ENCODE peak calls at places on chromosome 18, in six cellular contexts. R is IMR-90, X is neuronal stem cell, Z is H9, W is H1, A is trophoblast cell. S is an unnamed sample.

GRCh38 chr18:49031511-49032188 is 80.9 kb upstream of the SMAD7 start:
- DNase-seq in R (no peak), X (no peak), Z (no peak), W (peak), A (no peak), S (no peak)

GRCh38 chr18:9732031-9732430 is 23.9 kb downstream of the RAB31 start:
- DNase-seq in R (no peak), X (no peak), Z (no peak), W (no peak), A (no peak), S (no peak)

GRCh38 chr18:79392226-79392625 is 3.5 kb upstream of the NFATC1 start:
- DNase-seq in R (no peak), X (no peak), Z (no peak), W (no peak), A (no peak), S (no peak)

GRCh38 chr18:64134044-64134757 is 14.7 kb downstream of the LINC00305 start:
- DNase-seq in R (no peak), X (peak), Z (peak), W (no peak), A (peak), S (peak)

GRCh38 chr18:80044072-80044471 is 9.8 kb downstream of the RBFA start:
- DNase-seq in R (no peak), X (no peak), Z (no peak), W (no peak), A (no peak), S (no peak)

GRCh38 chr18:24460388-24460787 is at the start of gene HRH4:
- DNase-seq in R (no peak), X (no peak), Z (no peak), W (no peak), A (no peak), S (no peak)

GRCh38 chr18:9466127-9466526 is 9.2 kb upstream of the RALBP1 start:
- DNase-seq in R (no peak), X (no peak), Z (no peak), W (no peak), A (no peak), S (no peak)

GRCh38 chr18:37577051-37577611 is 11.5 kb upstream of the CELF4 start:
- DNase-seq in R (no peak), X (no peak), Z (peak), W (peak), A (no peak), S (no peak)

GRCh38 chr18:74281639-74282358 is 10.0 kb downstream of the CYB5A start:
- DNase-seq in R (no peak), X (no peak), Z (no peak), W (no peak), A (peak), S (peak)

GRCh38 chr18:49016648-49017539 is 66.1 kb upstream of the SMAD7 start:
- DNase-seq in R (peak), X (peak), Z (peak), W (peak), A (peak), S (peak)

GRCh38 chr18:79067611-79068010 is 1.6 kb upstream of the ATP9B start:
- DNase-seq in R (no peak), X (no peak), Z (no peak), W (no peak), A (no peak), S (no peak)

GRCh38 chr18:73007195-73007934 is 139.6 kb upstream of the NETO1 start:
- DNase-seq in R (no peak), X (no peak), Z (no peak), W (no peak), A (no peak), S (no peak)

GRCh38 chr18:52200406-52200805 is 139.6 kb upstream of the DCC start:
- DNase-seq in R (no peak), X (no peak), Z (no peak), W (no peak), A (no peak), S (no peak)

GRCh38 chr18:3440340-3440739 is 9.6 kb upstream of the TGIF1 start:
- DNase-seq in R (no peak), X (no peak), Z (no peak), W (no peak), A (no peak), S (no peak)

GRCh38 chr18:3442894-3443293 is 7.1 kb upstream of the TGIF1 start:
- DNase-seq in R (no peak), X (no peak), Z (no peak), W (no peak), A (no peak), S (no peak)

GRCh38 chr18:3444954-3445353 is 5.0 kb upstream of the TGIF1 start:
- DNase-seq in R (no peak), X (no peak), Z (no peak), W (no peak), A (no peak), S (no peak)

GRCh38 chr18:3447035-3447894 is 2.7 kb upstream of the TGIF1 start:
- DNase-seq in R (peak), X (no peak), Z (peak), W (peak), A (peak), S (peak)

DNA sequence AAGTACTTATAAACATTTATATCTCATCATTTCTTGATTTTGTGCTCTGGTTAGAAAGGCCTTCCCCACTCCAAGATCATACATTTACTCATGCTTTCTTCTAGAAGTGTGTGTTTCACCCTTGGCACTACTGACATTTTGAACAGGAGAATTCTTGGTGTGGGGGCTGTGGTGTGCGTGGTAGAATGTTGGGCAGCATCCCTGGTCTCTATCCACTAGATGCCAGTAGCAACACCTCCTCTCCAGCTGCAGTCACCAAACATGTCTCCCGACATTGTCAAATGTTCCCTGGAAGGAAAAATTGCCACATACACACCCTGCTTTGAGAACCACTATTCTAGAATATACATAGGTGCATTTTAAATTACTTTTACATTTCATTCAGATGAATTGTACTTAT is 8.7 kb upstream of the TGIF1 start:
- DNase-seq in R (no peak), X (no peak), Z (peak), W (no peak), A (peak), S (peak)
- H2AFZ ChIP-seq in R (peak), X (peak), Z (no peak), W (no peak), A (no peak), S (no peak)

DNA sequence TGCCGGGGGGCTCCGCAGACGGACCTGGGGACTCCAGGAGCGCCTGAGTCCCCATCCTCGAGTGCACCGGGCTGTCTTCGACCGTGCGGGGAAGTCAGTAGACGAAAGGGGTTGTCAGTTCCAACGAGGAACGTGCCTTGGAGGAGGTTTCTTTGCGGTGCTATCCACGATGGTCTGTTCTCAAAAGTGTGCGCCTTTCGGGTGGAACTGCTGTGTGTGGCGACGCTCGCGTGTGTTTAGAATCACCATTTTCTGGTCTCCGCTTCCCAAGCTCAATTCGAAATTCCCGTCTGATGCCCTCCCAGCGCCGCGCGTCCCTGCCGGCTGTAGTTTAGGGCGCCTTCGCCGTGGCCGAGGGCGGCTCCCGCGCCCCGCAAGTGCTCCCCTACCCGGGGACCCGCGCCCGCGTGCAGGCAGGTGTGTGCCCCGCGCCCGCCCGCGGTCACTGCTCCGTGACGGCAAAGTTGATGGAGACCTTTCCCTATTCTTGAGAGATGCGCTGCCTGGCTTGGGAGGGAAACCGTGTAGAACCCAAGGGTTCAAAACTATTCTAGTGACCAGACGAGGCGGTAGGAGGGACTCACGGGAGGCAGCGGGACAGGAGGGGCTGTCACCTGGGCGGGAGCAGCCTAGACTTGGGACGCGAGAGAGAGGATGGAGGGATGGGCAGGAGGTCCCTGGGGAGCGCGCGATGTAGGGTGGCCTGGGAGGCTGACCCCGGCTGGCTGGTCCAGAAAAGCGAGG is 959 bp downstream of the DOK6 start:
- DNase-seq in R (peak), X (peak), Z (peak), W (peak), A (no peak), S (peak)
- H3K23ac ChIP-seq in R (peak), X (peak), Z (no peak), W (no peak), A (no peak), S (no peak)

DNA sequence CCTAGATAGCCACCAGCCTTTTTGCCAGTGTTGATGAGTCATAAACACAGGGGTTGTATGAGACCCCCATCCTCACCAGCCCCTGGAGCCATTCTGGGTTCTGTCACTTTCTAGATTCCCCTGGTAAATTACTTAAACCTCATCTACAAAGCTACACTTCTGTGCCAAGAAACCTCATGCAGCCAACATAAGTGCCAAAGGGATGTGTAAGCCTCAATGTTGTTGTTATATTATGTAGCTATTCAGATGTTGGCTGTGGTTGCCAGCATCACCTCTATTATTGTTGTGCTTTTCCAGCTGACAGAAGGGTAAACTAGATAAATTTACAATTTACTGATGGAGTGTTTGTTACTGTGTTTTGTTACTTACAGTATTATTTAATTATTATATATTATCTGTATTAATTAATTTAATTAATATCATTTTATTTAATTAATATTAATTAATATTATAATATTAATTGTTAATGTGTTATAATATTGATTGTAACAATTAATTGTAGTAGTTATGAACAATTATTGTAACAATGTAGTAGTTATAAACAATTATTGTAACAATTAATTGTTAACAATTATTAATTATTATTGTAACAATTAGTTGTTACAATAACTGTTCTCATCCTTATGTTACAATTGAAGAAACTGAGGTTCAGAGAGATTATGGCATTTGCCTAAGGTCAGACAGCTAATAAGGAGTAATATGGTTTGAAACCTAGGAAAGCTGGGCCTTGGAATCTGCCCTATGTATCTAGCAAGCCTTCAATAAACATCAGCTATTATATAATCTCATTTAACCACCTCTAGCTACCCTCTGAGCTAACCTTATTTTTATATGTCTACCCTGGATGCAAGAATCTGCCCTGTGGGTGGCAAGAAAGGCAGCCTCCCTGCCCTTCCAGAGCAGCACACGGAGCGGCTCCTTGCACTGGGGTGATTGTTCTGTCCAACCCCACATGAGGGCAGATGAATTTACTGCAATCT is 36.1 kb downstream of the PSTPIP2 start:
- DNase-seq in R (peak), X (no peak), Z (no peak), W (no peak), A (no peak), S (no peak)
- H2AFZ ChIP-seq in R (no peak), X (no peak), Z (no peak), W (no peak), A (no peak), S (no peak)

GRCh38 chr18:50287441-50288347 is at the start of gene CXXC1:
- DNase-seq in R (peak), X (peak), Z (peak), W (peak), A (peak), S (peak)
- H3K23ac ChIP-seq in R (peak), X (peak), Z (no peak), W (no peak), A (no peak), S (peak)

DNA sequence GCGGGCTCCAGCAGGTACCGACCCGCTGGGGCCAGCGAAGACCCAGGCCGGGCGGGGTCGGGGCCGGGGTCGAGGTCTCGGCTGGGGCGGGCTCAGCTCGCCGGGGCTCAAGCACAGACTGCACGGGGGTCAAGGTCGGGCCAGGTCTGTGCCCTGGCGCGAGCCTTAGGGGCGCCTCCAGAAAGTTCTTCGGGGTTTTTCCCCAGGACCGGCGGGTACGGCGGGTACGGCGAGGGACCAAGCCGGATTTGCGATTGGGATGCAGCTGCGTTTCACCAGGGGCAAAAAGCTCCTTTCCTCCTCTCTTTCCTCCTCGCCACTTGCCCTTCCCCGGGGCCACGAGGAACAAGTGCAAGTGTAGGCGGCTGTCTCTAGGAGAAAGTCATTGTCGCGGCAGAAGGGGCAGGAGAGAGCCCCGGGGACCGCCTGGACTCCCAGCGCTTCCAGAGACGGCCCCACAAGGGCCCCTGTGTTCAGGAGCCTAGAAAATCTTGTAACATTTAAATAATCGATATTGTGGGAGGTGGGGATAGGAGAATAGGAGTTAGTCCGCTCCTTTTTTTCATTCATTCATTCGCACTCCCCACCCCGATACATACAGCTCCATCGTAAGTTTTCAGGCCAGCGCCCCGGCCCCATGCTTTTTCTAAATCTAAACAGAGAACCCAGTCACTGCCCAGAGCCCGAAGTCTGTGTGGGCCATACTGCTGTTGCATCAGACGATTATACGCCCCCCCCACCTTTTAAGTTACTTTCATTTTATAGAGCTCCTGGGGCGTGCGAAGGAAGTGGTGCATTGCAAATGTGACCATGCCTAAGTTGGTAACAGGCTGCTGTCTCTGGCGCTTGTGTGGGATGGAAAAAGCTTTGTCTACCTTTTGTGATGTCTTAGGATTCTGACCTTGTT is 679 bp downstream of the PMAIP1 start:
- DNase-seq in R (peak), X (peak), Z (peak), W (peak), A (no peak), S (peak)
- H2AFZ ChIP-seq in R (peak), X (peak), Z (no peak), W (no peak), A (peak), S (no peak)

GRCh38 chr18:56086786-56087185 is 498.8 kb upstream of the TCF4 start:
- DNase-seq in R (no peak), X (no peak), Z (no peak), W (no peak), A (no peak), S (no peak)

GRCh38 chr18:56083889-56084288 is 495.9 kb upstream of the TCF4 start:
- DNase-seq in R (peak), X (no peak), Z (peak), W (no peak), A (no peak), S (no peak)

GRCh38 chr18:56086176-56086575 is 498.2 kb upstream of the TCF4 start:
- DNase-seq in R (peak), X (no peak), Z (no peak), W (no peak), A (no peak), S (no peak)

GRCh38 chr18:56085561-56085960 is 497.6 kb upstream of the TCF4 start:
- DNase-seq in R (peak), X (no peak), Z (no peak), W (no peak), A (no peak), S (peak)

DNA sequence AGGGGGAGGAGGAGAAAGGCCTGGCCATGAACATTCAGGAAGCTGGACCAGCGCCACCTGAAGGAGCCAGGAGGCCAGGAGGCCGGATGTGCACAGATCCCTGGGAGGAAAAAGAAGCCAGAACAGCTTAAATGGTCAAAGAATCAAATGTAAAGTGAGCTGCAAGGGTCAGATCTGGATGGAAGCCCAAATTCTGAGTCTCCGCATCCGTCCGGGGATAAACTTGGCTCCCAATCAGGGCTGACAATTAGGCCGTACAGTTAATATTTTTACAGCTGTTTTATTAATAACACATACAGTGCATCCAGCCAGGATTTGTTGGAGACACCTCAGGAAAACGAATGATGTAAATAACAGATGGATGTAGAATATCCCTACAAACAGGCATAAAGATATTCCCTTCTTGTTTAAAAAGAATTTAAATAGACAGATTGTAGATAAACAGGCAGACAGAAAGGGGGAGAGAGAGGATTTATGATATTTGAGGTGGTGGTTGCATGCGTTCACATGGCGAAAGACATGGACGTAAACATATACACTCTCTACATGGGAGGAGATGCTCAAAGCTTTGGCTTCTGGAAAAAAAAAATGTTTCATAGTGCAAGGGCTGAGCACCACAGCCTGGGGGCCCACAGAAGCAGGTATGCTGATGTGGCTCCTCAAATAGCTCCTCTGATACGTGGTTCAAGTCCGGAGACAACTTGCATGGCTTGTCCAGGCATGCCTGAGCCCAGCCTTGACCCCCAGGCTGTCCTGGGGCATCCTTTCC is 495.3 kb upstream of the TCF4 start:
- DNase-seq in R (peak), X (no peak), Z (no peak), W (no peak), A (no peak), S (no peak)
- H3K23ac ChIP-seq in R (peak), X (no peak), Z (no peak), W (no peak), A (no peak), S (no peak)

DNA sequence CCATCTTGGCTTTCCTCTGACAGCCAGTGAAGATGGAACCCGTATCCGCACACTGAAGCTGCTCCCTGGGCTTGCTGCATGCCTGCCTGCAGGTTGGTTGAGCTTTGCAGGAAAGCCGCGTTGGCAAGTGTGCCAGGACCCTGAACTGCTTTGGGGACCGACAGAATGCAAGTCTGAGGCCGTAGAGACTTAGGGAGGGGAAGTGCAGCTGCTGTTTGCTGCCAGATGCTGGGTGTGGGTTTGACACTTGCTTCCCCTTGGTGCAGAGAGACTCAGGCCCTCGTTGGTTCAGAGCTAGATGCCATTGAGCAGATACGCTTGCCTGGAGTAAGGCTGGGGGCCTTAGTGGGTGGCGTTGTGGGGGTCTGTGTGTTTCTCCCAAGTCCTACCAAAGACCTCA is 13.1 kb upstream of the PHLPP1 start:
- DNase-seq in R (no peak), X (no peak), Z (no peak), W (no peak), A (no peak), S (no peak)
- H2AFZ ChIP-seq in R (no peak), X (no peak), Z (no peak), W (peak), A (no peak), S (no peak)